ENCODE peak calls at places on chromosomes 12 and 14, in four cellular contexts. T, F, Y and A are unnamed samples. For H3K4me1, the result is how much of the 10 kb centered on the place peaks cover.

GRCh38 chr14:97978336-97978735 is 1181.2 kb downstream of the VRK1 start:
- DNase-seq in T (peak), F (peak), Y (no peak), A (peak)

GRCh38 chr12:92065018-92065499 is 80.6 kb downstream of the BTG1 start:
- DNase-seq in T (no peak), F (peak), Y (peak), A (no peak)

GRCh38 chr12:117313906-117314305 is 47.5 kb downstream of the NOS1 start:
- DNase-seq in T (no peak), F (no peak), Y (no peak), A (no peak)

GRCh38 chr14:91293281-91293680 is 48.8 kb upstream of the GPR68 start:
- DNase-seq in T (no peak), F (no peak), Y (no peak), A (no peak)

GRCh38 chr12:106254724-106255123 is 6.9 kb upstream of the CKAP4 start:
- DNase-seq in T (peak), F (no peak), Y (no peak), A (peak)

GRCh38 chr14:74019743-74020142 is 594 bp downstream of the BBOF1 start:
- DNase-seq in T (no peak), F (no peak), Y (peak), A (no peak)

GRCh38 chr12:116528498-116528897 is 30.7 kb upstream of the MAP1LC3B2 start:
- DNase-seq in T (no peak), F (no peak), Y (no peak), A (no peak)

GRCh38 chr14:59918824-59919581 is 941 bp upstream of the LRRC9 start:
- DNase-seq in T (no peak), F (peak), Y (peak), A (peak)

GRCh38 chr12:88310069-88310468 is 168.0 kb downstream of the TMTC3 start:
- DNase-seq in T (no peak), F (peak), Y (peak), A (no peak)

DNA sequence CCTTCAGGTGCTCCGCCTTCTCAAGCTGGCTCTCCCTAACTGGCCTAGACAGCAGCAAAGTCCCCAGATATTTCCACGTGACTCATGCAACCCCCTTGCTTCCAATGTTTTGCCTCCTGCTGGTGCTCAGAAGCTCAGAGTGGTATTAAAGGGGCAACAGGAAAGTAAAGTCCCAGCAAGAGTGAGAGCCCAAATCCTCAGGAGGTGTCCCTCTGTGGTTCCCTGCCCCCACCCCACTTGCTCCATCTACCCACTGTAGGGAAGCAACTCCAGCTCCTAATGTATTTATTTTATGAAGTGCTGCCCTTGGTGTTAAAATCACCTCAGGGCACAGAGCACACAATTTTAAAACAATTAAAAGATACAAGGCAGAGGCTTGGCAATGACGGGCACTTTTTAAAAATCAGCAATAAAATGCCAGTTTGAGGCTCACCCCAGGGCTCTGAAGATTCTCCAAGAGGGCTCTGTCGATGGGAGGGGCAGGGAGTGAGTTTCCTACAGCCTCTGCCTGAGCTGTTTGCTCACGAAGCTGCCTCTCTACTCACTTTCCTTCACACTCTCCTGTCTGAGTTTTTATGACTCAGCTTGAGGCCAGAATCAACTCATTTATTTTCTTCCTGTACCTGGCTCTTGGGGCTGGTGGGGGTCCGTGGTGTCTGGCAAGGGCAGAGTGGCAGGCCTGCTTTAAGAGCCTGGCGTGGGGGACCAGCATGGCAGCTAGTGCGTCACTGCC is 81.9 kb upstream of the MAX start:
- DNase-seq in T (no peak), F (no peak), Y (peak), A (no peak)
- H2BK5ac ChIP-seq in T (no peak), F (no peak), Y (no peak), A (no peak)

GRCh38 chr14:103697196-103697595 is 18.1 kb downstream of the XRCC3 start:
- DNase-seq in T (no peak), F (no peak), Y (no peak), A (no peak)
- H3K4me1 ChIP-seq in T (under half), F (under half), Y (under half), A (under half)

DNA sequence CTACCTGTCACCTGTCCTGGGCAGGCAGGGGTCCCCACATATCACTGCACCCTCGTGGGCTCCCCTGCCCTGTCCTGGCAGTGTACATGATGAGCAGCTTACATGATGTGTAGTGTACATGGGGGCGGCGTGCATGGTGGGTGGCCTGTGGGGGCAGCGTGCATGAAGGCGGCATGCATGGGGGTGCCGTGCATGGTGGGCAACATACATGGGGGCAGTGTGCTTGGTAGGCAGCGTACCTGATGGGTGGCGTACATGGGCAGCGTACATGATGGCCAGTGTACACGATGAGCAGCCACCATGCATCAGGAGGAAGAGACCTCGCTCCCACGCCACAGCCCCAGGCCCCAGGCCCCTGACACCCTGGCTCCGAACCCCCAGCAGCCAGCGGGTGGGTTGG is 266.3 kb downstream of the CACNA1C start:
- DNase-seq in T (no peak), F (no peak), Y (no peak), A (no peak)
- H3K4ac ChIP-seq in T (no peak), F (no peak), Y (peak), A (no peak)

GRCh38 chr12:69042557-69042956 is 109.6 kb upstream of the CPM start:
- DNase-seq in T (no peak), F (no peak), Y (no peak), A (no peak)
- H2BK5ac ChIP-seq in T (no peak), F (no peak), Y (no peak), A (no peak)